ENCODE peak calls at places on chromosome 10, in four cellular contexts. One of them, this sample, is unnamed.

GRCh38 chr10:113997428-113997827 is 46.2 kb upstream of the ADRB1 start:
- DNase-seq in astrocyte of the cerebellum: no peak
- DNase-seq in epithelial cell of esophagus: no peak
- DNase-seq in astrocyte of the spinal cord: no peak
- DNase-seq in this sample: no peak

GRCh38 chr10:79344502-79345195 is 2.6 kb upstream of the PPIF start:
- DNase-seq in astrocyte of the cerebellum: no peak
- DNase-seq in astrocyte of the spinal cord: no peak
- DNase-seq in epithelial cell of esophagus: peak
- DNase-seq in this sample: no peak

GRCh38 chr10:934746-935406 is 3.4 kb upstream of the LARP4B start:
- DNase-seq in epithelial cell of esophagus: no peak
- DNase-seq in astrocyte of the spinal cord: no peak
- DNase-seq in astrocyte of the cerebellum: no peak
- DNase-seq in this sample: no peak

GRCh38 chr10:77493851-77494788 is 143.5 kb downstream of the KCNMA1 start:
- DNase-seq in astrocyte of the spinal cord: peak
- DNase-seq in epithelial cell of esophagus: peak
- DNase-seq in astrocyte of the cerebellum: peak
- DNase-seq in this sample: peak

GRCh38 chr10:62048473-62048872 is 147.0 kb downstream of the ARID5B start:
- DNase-seq in astrocyte of the cerebellum: no peak
- DNase-seq in astrocyte of the spinal cord: no peak
- DNase-seq in epithelial cell of esophagus: no peak
- DNase-seq in this sample: no peak

GRCh38 chr10:18583575-18584270 is 67.7 kb downstream of the NSUN6 start:
- DNase-seq in astrocyte of the spinal cord: no peak
- DNase-seq in astrocyte of the cerebellum: no peak
- DNase-seq in epithelial cell of esophagus: no peak
- DNase-seq in this sample: peak

GRCh38 chr10:50392966-50393718 is 141.8 kb upstream of the ASAH2 start:
- DNase-seq in astrocyte of the spinal cord: peak
- DNase-seq in epithelial cell of esophagus: no peak
- DNase-seq in astrocyte of the cerebellum: no peak
- DNase-seq in this sample: peak

GRCh38 chr10:46514431-46514861 is 42.0 kb downstream of the GPRIN2 start:
- DNase-seq in astrocyte of the spinal cord: no peak
- DNase-seq in astrocyte of the cerebellum: no peak
- DNase-seq in epithelial cell of esophagus: no peak
- DNase-seq in this sample: no peak

GRCh38 chr10:110511734-110512449 is 14.2 kb downstream of the DUSP5 start:
- DNase-seq in astrocyte of the cerebellum: no peak
- DNase-seq in astrocyte of the spinal cord: peak
- DNase-seq in epithelial cell of esophagus: no peak
- DNase-seq in this sample: peak

GRCh38 chr10:101580486-101581399 is 7.3 kb downstream of the POLL start:
- DNase-seq in epithelial cell of esophagus: no peak
- DNase-seq in astrocyte of the spinal cord: no peak
- DNase-seq in astrocyte of the cerebellum: no peak
- DNase-seq in this sample: no peak

GRCh38 chr10:6383099-6383812 is 180.5 kb downstream of the PFKFB3 start:
- DNase-seq in astrocyte of the spinal cord: peak
- DNase-seq in epithelial cell of esophagus: no peak
- DNase-seq in astrocyte of the cerebellum: no peak
- DNase-seq in this sample: peak

GRCh38 chr10:46077141-46077554 is 31.1 kb upstream of the MSMB start:
- DNase-seq in epithelial cell of esophagus: peak
- DNase-seq in astrocyte of the cerebellum: no peak
- DNase-seq in astrocyte of the spinal cord: no peak
- DNase-seq in this sample: peak

GRCh38 chr10:46216836-46217748 is 69.7 kb upstream of the ANTXRL start:
- DNase-seq in astrocyte of the spinal cord: no peak
- DNase-seq in epithelial cell of esophagus: peak
- DNase-seq in astrocyte of the cerebellum: no peak
- DNase-seq in this sample: no peak

GRCh38 chr10:62744136-62744535 is 60.4 kb upstream of the ADO start:
- DNase-seq in astrocyte of the cerebellum: no peak
- DNase-seq in astrocyte of the spinal cord: no peak
- DNase-seq in epithelial cell of esophagus: no peak
- DNase-seq in this sample: peak

GRCh38 chr10:11586170-11586569 is 25.3 kb downstream of the USP6NL start:
- DNase-seq in astrocyte of the cerebellum: no peak
- DNase-seq in astrocyte of the spinal cord: peak
- DNase-seq in epithelial cell of esophagus: no peak
- DNase-seq in this sample: peak

GRCh38 chr10:92420554-92421275 is 129.7 kb downstream of the MARCHF5 start:
- DNase-seq in astrocyte of the cerebellum: no peak
- DNase-seq in epithelial cell of esophagus: no peak
- DNase-seq in astrocyte of the spinal cord: no peak
- DNase-seq in this sample: no peak
- H3K4me3 ChIP-seq in astrocyte of the cerebellum: peak
- H3K4me3 ChIP-seq in epithelial cell of esophagus: no peak
- H3K4me3 ChIP-seq in astrocyte of the spinal cord: peak
- H3K4me3 ChIP-seq in this sample: peak

DNA sequence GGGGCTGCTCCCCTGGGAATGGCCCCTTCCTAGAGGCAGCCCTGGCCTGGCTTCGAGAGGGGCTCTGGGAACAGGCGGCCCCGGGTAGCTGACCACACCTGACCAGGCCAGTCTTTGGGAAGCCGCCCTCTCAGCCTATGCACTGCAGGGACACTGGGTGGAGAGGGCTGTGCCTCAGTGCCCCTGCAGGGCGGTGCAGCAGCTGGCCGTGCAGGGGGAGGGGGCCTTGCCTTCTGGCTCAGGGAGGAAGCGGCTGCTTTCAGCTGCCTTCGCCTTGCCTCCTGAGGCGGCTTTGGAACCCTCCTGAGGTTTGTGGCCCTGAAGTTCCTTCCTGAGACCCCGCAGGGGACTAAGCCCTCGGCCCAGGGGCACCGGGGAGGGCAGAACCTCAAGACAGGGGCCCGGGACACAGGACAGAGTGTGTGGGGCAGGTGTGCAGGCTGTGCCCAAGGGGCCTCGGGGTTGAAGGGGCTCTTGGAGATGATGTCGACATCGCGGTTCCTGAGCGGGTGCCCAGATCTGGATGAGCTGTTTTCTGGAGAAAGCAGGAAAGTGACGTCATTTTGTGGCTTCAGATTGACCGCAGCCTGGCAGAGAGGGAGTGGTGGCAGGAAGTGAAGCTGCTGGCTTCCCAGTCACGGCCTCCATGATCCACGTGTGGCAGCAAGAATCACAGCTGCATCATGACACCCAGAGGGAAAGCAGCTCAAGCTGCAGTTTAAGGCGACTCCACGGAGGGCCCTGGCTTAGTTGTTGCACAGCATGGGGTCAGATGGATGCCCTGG is 17.7 kb downstream of the ADAM8 start:
- DNase-seq in epithelial cell of esophagus: peak
- DNase-seq in astrocyte of the cerebellum: peak
- DNase-seq in astrocyte of the spinal cord: peak
- DNase-seq in this sample: peak
- TF ChIP-seq CTCF in epithelial cell of esophagus: no peak
- TF ChIP-seq CTCF in astrocyte of the cerebellum: no peak
- TF ChIP-seq CTCF in astrocyte of the spinal cord: no peak
- TF ChIP-seq CTCF in this sample: no peak

DNA sequence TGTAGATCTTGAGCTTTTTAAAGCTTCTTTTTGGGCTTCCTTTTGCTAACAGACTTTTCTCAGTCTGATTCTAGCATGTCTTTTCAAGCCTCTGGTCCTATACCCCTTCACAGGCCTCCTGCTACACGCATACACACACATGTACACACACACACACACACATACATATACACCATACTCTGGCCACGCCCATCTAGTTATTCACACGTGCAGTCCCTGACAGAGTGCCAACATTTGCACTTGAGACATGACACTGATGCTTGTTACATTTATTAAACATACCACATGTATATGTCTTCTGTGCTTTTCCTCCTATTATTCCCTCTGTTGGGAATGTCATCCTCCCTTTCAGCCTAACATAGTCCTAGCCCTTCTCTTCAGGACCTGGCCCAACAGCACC is 222.2 kb downstream of the ARHGAP12 start:
- DNase-seq in astrocyte of the spinal cord: no peak
- DNase-seq in astrocyte of the cerebellum: no peak
- DNase-seq in epithelial cell of esophagus: no peak
- DNase-seq in this sample: no peak
- H3K4me3 ChIP-seq in astrocyte of the spinal cord: no peak
- H3K4me3 ChIP-seq in astrocyte of the cerebellum: no peak
- H3K4me3 ChIP-seq in epithelial cell of esophagus: no peak
- H3K4me3 ChIP-seq in this sample: no peak

GRCh38 chr10:91043173-91043910 is 122.5 kb upstream of the ANKRD1 start:
- DNase-seq in epithelial cell of esophagus: peak
- DNase-seq in astrocyte of the cerebellum: no peak
- DNase-seq in astrocyte of the spinal cord: peak
- DNase-seq in this sample: peak
- TF ChIP-seq CTCF in epithelial cell of esophagus: peak
- TF ChIP-seq CTCF in astrocyte of the cerebellum: peak
- TF ChIP-seq CTCF in astrocyte of the spinal cord: peak
- TF ChIP-seq CTCF in this sample: peak

GRCh38 chr10:100349672-100350071 is 2.6 kb downstream of the SCD start:
- DNase-seq in astrocyte of the spinal cord: no peak
- DNase-seq in epithelial cell of esophagus: no peak
- DNase-seq in astrocyte of the cerebellum: no peak
- DNase-seq in this sample: no peak
- H3K4me3 ChIP-seq in astrocyte of the spinal cord: peak
- H3K4me3 ChIP-seq in epithelial cell of esophagus: peak
- H3K4me3 ChIP-seq in astrocyte of the cerebellum: peak
- H3K4me3 ChIP-seq in this sample: peak

DNA sequence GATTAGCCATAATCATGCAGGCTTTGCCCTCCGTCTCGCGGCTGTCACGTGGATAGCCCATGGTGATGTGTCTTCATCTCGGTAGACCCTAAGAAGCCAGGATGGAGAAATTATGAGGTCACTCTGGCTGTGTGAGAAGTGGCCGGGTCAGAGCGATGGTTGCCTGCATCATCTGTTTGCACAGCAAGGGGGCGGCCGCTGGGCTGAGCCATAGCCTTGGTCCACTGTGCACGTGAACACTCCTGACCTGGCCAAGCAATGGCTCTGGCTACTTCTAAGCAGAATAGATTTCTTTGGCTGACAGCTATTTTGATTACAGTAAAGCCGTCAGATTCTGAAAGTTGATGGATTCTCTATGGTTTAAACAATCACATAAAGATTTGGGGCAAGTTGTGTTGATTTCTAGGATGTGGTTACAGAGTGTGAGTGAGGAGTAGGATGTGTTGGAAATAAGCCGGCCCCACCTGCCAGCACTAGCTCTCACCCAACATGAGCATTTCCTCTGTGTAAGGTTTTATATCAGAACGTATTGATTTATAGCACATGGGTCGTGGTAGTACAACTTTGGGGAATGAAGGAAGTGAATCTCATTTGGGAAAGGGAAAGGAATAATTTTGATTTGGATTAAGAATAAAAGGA is 214.4 kb upstream of the GPR26 start:
- DNase-seq in epithelial cell of esophagus: no peak
- DNase-seq in astrocyte of the cerebellum: no peak
- DNase-seq in astrocyte of the spinal cord: no peak
- DNase-seq in this sample: no peak
- TF ChIP-seq CTCF in epithelial cell of esophagus: no peak
- TF ChIP-seq CTCF in astrocyte of the cerebellum: no peak
- TF ChIP-seq CTCF in astrocyte of the spinal cord: no peak
- TF ChIP-seq CTCF in this sample: no peak

GRCh38 chr10:95558593-95559320 is 2.4 kb downstream of the SORBS1 start:
- DNase-seq in epithelial cell of esophagus: no peak
- DNase-seq in astrocyte of the spinal cord: no peak
- DNase-seq in astrocyte of the cerebellum: no peak
- DNase-seq in this sample: no peak

GRCh38 chr10:95560288-95561199 is 627 bp downstream of the SORBS1 start:
- DNase-seq in astrocyte of the spinal cord: peak
- DNase-seq in epithelial cell of esophagus: peak
- DNase-seq in astrocyte of the cerebellum: peak
- DNase-seq in this sample: peak

GRCh38 chr10:95559466-95559865 is 1.7 kb downstream of the SORBS1 start:
- DNase-seq in epithelial cell of esophagus: no peak
- DNase-seq in astrocyte of the cerebellum: no peak
- DNase-seq in astrocyte of the spinal cord: no peak
- DNase-seq in this sample: no peak

GRCh38 chr10:95562326-95562725 is 1.2 kb upstream of the SORBS1 start:
- DNase-seq in astrocyte of the spinal cord: no peak
- DNase-seq in astrocyte of the cerebellum: no peak
- DNase-seq in epithelial cell of esophagus: no peak
- DNase-seq in this sample: no peak

DNA sequence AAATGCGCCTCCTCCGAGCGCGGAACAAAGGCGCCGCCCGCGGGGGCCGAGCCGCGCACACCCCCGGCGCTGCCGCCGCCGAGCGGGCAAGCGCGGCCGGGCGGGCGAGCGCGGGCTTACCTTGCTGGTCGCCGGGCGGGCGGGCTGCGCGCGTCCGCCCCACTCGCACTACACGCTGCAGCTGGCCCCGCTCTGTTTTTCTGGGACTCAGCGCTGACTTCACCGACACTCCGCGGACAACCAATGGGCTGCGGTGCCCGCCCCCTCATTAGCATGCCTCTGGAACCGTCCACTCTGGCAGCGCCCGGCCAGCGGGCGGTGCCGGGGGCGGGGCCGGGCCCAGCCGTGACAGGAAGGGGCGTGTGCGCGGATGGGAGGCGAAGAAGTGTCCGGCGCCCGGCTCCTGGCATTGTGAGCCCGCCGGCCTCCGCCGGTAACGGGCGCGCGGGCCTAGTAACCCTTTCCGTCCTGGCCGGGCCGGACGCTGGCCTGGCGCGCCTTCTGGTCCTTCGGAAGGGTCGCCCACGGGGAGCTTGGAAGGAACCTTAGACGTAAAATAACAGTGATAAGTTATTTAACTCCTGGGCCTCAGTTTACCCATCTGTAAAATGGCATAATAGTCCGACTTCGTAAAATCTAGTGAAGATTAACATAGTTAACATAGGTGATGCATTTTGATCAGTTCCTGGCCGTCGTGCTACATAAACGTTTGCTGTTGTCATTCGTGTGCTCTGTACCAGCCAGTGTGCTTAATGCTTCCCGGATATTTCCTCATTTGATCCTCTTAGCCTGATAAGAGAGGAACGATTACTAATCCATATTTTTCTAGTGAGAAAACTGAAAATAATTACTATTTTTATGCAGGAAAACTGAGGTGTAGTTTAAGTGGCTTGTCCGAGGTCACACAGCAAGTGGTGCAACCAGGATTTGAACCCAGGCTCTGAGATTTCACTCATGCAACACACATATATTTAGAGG is at the start of gene SORBS1:
- DNase-seq in astrocyte of the spinal cord: peak
- DNase-seq in epithelial cell of esophagus: peak
- DNase-seq in astrocyte of the cerebellum: peak
- DNase-seq in this sample: peak
- H3K4me3 ChIP-seq in astrocyte of the spinal cord: peak
- H3K4me3 ChIP-seq in epithelial cell of esophagus: peak
- H3K4me3 ChIP-seq in astrocyte of the cerebellum: peak
- H3K4me3 ChIP-seq in this sample: peak

GRCh38 chr10:69801094-69801433 is 642 bp upstream of the COL13A1 start:
- DNase-seq in astrocyte of the spinal cord: peak
- DNase-seq in astrocyte of the cerebellum: peak
- DNase-seq in epithelial cell of esophagus: peak
- DNase-seq in this sample: peak

GRCh38 chr10:69802424-69803161 is 887 bp downstream of the COL13A1 start:
- DNase-seq in epithelial cell of esophagus: peak
- DNase-seq in astrocyte of the cerebellum: no peak
- DNase-seq in astrocyte of the spinal cord: peak
- DNase-seq in this sample: peak

GRCh38 chr10:69800109-69800508 is 1.6 kb upstream of the COL13A1 start:
- DNase-seq in astrocyte of the cerebellum: peak
- DNase-seq in epithelial cell of esophagus: peak
- DNase-seq in astrocyte of the spinal cord: peak
- DNase-seq in this sample: peak

GRCh38 chr10:69800665-69801064 is 1.0 kb upstream of the COL13A1 start:
- DNase-seq in epithelial cell of esophagus: no peak
- DNase-seq in astrocyte of the cerebellum: no peak
- DNase-seq in astrocyte of the spinal cord: no peak
- DNase-seq in this sample: no peak

GRCh38 chr10:69801434-69802315 is at the start of gene COL13A1:
- DNase-seq in astrocyte of the spinal cord: peak
- DNase-seq in astrocyte of the cerebellum: no peak
- DNase-seq in epithelial cell of esophagus: peak
- DNase-seq in this sample: peak
- TF ChIP-seq CTCF in astrocyte of the spinal cord: no peak
- TF ChIP-seq CTCF in astrocyte of the cerebellum: no peak
- TF ChIP-seq CTCF in epithelial cell of esophagus: no peak
- TF ChIP-seq CTCF in this sample: no peak